ENCODE peak calls at places on chromosomes 3 and 15, in ten cellular contexts. B, Y, P, F, E, W, U, Z, N and G are unnamed samples.

GRCh38 chr3:170226426-170226960 is 4.3 kb downstream of the PRKCI start:
- DNase-seq in B (no peak), U (peak), Y (no peak), F (no peak), Z (no peak), W (peak), E (no peak), N (no peak), P (no peak), G (no peak)

GRCh38 chr15:65583701-65584100 is 27.2 kb downstream of the INTS14 start:
- DNase-seq in F (peak), W (peak), Z (no peak), N (peak), E (no peak), Y (peak), P (no peak), B (no peak), U (peak), G (no peak)

GRCh38 chr3:170180107-170180951 is 1.2 kb downstream of the PHC3 start:
- DNase-seq in Z (no peak), Y (no peak), B (no peak), U (peak), P (no peak), W (peak), E (no peak), N (peak), F (peak), G (no peak)

GRCh38 chr15:82105458-82106205 is 59.8 kb upstream of the MEX3B start:
- DNase-seq in B (no peak), E (no peak), P (peak), Z (no peak), U (peak), N (peak), W (peak), Y (peak), F (no peak), G (no peak)

GRCh38 chr3:49199244-49199899 is 28.0 kb downstream of the KLHDC8B start:
- DNase-seq in W (peak), N (peak), P (peak), F (no peak), Y (peak), U (peak), Z (no peak), E (peak), B (peak), G (no peak)

GRCh38 chr15:45634442-45635190 is at the start of gene SQOR:
- DNase-seq in U (peak), P (peak), B (peak), E (peak), Z (peak), W (peak), Y (peak), F (peak), N (peak), G (no peak)

GRCh38 chr15:57509965-57510364 is 81.7 kb upstream of the MYZAP start:
- DNase-seq in E (no peak), Z (no peak), B (no peak), P (no peak), F (no peak), W (no peak), Y (no peak), U (no peak), N (no peak), G (no peak)

GRCh38 chr3:101962055-101962454 is 112.7 kb downstream of the NFKBIZ start:
- DNase-seq in W (no peak), F (no peak), Y (no peak), U (peak), E (no peak), N (peak), Z (no peak), P (no peak), B (no peak), G (no peak)

GRCh38 chr15:92091155-92091734 is 237.7 kb downstream of the SLCO3A1 start:
- DNase-seq in W (peak), Y (peak), N (peak), Z (no peak), E (peak), P (peak), B (no peak), F (no peak), U (peak), G (no peak)

GRCh38 chr3:101521251-101521701 is 8.3 kb upstream of the SENP7 start:
- DNase-seq in B (no peak), P (no peak), U (no peak), N (no peak), F (peak), W (no peak), Y (no peak), E (no peak), Z (no peak), G (no peak)

GRCh38 chr3:99023590-99024192 is 122.2 kb upstream of the DCBLD2 start:
- DNase-seq in U (peak), W (peak), N (peak), B (no peak), Y (peak), Z (no peak), P (no peak), F (no peak), E (no peak), G (no peak)

GRCh38 chr15:66489179-66489791 is 8.3 kb downstream of the SNAPC5 start:
- DNase-seq in P (no peak), N (no peak), Y (no peak), E (no peak), U (no peak), Z (no peak), F (no peak), B (no peak), W (no peak), G (no peak)

GRCh38 chr3:45123030-45123429 is 23.1 kb downstream of the CDCP1 start:
- DNase-seq in Z (no peak), B (no peak), W (peak), P (no peak), N (no peak), E (no peak), Y (no peak), F (no peak), U (peak), G (peak)

GRCh38 chr3:168249048-168249538 is 153.4 kb upstream of the GOLIM4 start:
- DNase-seq in E (no peak), N (peak), Z (no peak), F (no peak), Y (no peak), U (peak), B (no peak), P (no peak), W (peak), G (no peak)

GRCh38 chr15:89187911-89188514 is 33.4 kb downstream of the RLBP1 start:
- DNase-seq in W (peak), N (no peak), U (peak), B (no peak), F (no peak), Y (no peak), E (peak), Z (no peak), P (no peak), G (no peak)

GRCh38 chr15:85752591-85752990 is 42.1 kb downstream of the KLHL25 start:
- DNase-seq in P (peak), E (no peak), Z (no peak), U (no peak), Y (peak), B (peak), W (no peak), F (no peak), N (no peak), G (no peak)

GRCh38 chr15:64354683-64355558 is 1.1 kb downstream of the CSNK1G1 start:
- DNase-seq in F (no peak), E (peak), W (peak), B (no peak), Y (no peak), U (no peak), P (no peak), N (no peak), Z (no peak), G (peak)

GRCh38 chr15:80162059-80162554 is 9.3 kb downstream of the FAH start:
- DNase-seq in Z (no peak), U (peak), W (no peak), Y (no peak), F (no peak), B (no peak), N (no peak), E (no peak), P (no peak), G (no peak)

GRCh38 chr3:32105291-32106131 is 909 bp upstream of the GPD1L start:
- DNase-seq in P (no peak), F (no peak), U (peak), Z (no peak), N (no peak), Y (no peak), W (peak), E (no peak), B (no peak), G (peak)

GRCh38 chr3:115834068-115834467 is 210.8 kb downstream of the GAP43 start:
- DNase-seq in B (no peak), F (no peak), N (peak), W (peak), Z (no peak), P (no peak), U (peak), E (no peak), Y (no peak), G (peak)

GRCh38 chr3:183845090-183845489 is 19.7 kb upstream of the MAP6D1 start:
- DNase-seq in W (no peak), U (no peak), F (no peak), P (no peak), N (no peak), B (no peak), E (no peak), Z (no peak), Y (no peak), G (no peak)

GRCh38 chr15:89379423-89379735 is 44.8 kb upstream of the POLG start:
- DNase-seq in Y (peak), U (no peak), N (no peak), W (no peak), F (no peak), E (no peak), P (no peak), Z (no peak), B (no peak), G (no peak)

GRCh38 chr15:49155834-49156627 is 632 bp upstream of the COPS2 start:
- DNase-seq in W (peak), N (peak), U (peak), F (no peak), P (no peak), Y (peak), E (no peak), Z (no peak), B (no peak), G (no peak)

GRCh38 chr3:16816048-16816780 is 68.5 kb upstream of the PLCL2 start:
- DNase-seq in F (no peak), B (no peak), U (no peak), P (no peak), Z (no peak), E (no peak), W (no peak), Y (no peak), N (no peak), G (no peak)

GRCh38 chr3:72310028-72310987 is 525.4 kb upstream of the PROK2 start:
- DNase-seq in E (no peak), P (no peak), N (peak), F (peak), Z (no peak), B (no peak), W (peak), Y (no peak), U (peak), G (no peak)

GRCh38 chr3:72313308-72313707 is 528.4 kb upstream of the PROK2 start:
- DNase-seq in P (no peak), N (no peak), Y (no peak), W (no peak), F (no peak), U (no peak), B (no peak), E (no peak), Z (no peak), G (no peak)

GRCh38 chr3:72309626-72310025 is 524.7 kb upstream of the PROK2 start:
- DNase-seq in W (no peak), F (no peak), U (no peak), P (no peak), N (no peak), E (no peak), Z (no peak), Y (no peak), B (no peak), G (no peak)

GRCh38 chr3:72311425-72311824 is 526.5 kb upstream of the PROK2 start:
- DNase-seq in Y (no peak), F (no peak), Z (no peak), P (no peak), B (no peak), U (no peak), E (no peak), W (no peak), N (no peak), G (no peak)

GRCh38 chr3:72312339-72312738 is 527.4 kb upstream of the PROK2 start:
- DNase-seq in B (no peak), F (no peak), Y (no peak), U (no peak), P (no peak), Z (no peak), N (no peak), E (no peak), W (peak), G (no peak)
- H3K27ac ChIP-seq in B (no peak), F (no peak), Y (no peak), U (no peak), P (no peak), Z (no peak), N (no peak), E (no peak), W (no peak), G (no peak)

DNA sequence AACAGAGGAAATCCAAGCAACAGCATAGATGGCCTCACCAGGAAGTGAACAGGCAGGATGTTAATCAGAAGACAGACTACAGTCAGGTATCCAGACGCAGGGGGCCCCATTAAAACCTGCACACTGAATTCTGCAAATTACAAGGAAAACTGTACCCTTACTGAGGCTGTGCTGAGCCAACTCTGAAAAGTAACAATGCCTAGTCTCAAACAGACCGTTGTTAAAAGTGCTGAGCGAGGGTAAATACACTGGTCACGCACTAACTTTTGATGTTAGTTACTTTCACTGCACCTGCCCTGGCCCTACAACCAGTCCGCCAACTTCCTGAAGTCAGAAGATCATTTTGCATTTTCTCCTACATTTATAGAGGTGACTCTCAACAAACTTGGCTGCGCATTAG is 1.0 kb downstream of the TAMM41 start:
- DNase-seq in F (peak), N (no peak), Y (no peak), Z (no peak), W (peak), P (no peak), B (no peak), U (no peak), E (no peak), G (no peak)
- H3K27ac ChIP-seq in F (peak), N (peak), Y (no peak), Z (peak), W (peak), P (no peak), B (peak), U (no peak), E (no peak), G (peak)

DNA sequence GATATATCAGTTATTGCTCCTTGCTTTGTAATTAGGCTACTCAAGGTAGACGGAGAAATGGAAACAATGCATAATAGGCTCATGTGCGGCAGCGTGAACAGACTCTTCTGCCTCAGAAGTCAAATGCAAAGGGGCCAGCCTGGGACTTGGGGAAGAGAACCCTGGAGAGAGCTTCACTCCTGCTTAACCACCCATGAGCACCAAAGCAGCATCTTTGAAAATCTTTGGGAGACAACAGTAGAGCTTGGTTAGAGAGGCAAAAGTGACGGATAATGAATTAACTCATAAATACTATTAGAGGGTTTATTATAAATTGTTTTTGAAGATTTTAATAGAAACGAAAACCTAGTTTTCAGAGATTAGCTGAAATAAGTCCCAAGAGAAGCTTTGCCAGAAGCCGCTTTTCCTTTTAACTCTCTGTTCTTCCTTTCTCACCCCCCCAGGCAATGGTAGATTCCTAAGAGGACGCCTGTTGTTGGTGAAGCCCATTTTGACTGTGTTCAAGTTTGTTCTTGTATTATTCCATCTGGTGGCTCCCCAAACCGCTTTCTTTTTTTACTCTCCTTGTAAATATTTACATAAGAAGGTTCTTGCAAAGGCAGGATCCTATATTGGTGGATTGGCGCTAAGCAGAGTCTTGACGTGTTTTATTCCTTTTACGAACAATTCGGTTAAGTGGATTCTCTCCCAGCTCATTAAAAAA is 196.0 kb upstream of the TPRG1 start:
- DNase-seq in E (no peak), P (no peak), F (no peak), U (peak), Z (no peak), W (no peak), Y (peak), N (peak), B (no peak), G (peak)
- H3K27ac ChIP-seq in E (no peak), P (no peak), F (peak), U (no peak), Z (no peak), W (no peak), Y (no peak), N (no peak), B (no peak), G (no peak)

DNA sequence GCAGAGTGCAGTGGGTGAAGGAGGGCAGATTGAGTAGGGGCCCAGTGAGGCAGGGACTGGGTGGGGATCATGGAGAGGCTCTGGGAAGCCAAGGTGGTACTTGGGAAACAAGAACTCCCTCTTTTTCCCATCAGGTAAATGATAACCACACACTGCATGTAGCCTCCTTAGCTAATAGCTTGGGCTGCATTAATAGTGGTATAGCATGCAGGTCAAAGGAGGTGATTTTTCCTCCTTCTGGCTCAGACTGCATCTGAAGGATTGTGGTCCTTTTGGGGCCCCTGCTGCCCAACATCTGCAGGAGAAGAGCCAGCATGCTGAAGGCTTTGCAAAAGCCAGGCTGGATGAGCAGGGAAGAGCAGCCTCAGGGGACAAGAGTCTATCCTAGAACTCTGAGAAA is 45.4 kb downstream of the PPCDC start:
- DNase-seq in Z (no peak), U (no peak), Y (no peak), B (no peak), W (no peak), P (no peak), N (no peak), E (no peak), F (no peak), G (no peak)
- H3K27ac ChIP-seq in Z (no peak), U (no peak), Y (no peak), B (no peak), W (no peak), P (no peak), N (no peak), E (no peak), F (no peak), G (no peak)

GRCh38 chr3:52608337-52608736 is 71.9 kb downstream of the UQCC5 start:
- DNase-seq in U (no peak), Z (no peak), F (no peak), P (no peak), N (no peak), Y (no peak), E (no peak), B (no peak), W (no peak), G (no peak)

GRCh38 chr3:52609316-52609815 is 73.0 kb downstream of the UQCC5 start:
- DNase-seq in Y (no peak), B (no peak), F (no peak), W (peak), E (no peak), P (no peak), N (no peak), Z (no peak), U (peak), G (no peak)

GRCh38 chr3:52606373-52607085 is 70.1 kb downstream of the UQCC5 start:
- DNase-seq in W (peak), U (peak), B (no peak), F (no peak), Z (no peak), N (peak), E (no peak), P (peak), Y (no peak), G (peak)
- H3K27ac ChIP-seq in W (no peak), U (no peak), B (peak), F (no peak), Z (no peak), N (no peak), E (no peak), P (peak), Y (no peak), G (peak)

GRCh38 chr3:71393745-71394144 is 189.8 kb downstream of the FOXP1 start:
- DNase-seq in F (no peak), B (no peak), Y (no peak), Z (no peak), E (no peak), W (no peak), N (no peak), P (no peak), U (no peak), G (no peak)

GRCh38 chr3:71398157-71398836 is 185.2 kb downstream of the FOXP1 start:
- DNase-seq in W (no peak), N (no peak), B (no peak), P (no peak), U (no peak), E (no peak), F (peak), Y (no peak), Z (no peak), G (no peak)

GRCh38 chr3:71397046-71397445 is 186.5 kb downstream of the FOXP1 start:
- DNase-seq in Y (peak), Z (no peak), P (peak), E (no peak), F (no peak), N (no peak), U (peak), W (peak), B (no peak), G (no peak)

GRCh38 chr3:71395470-71395869 is 188.1 kb downstream of the FOXP1 start:
- DNase-seq in U (no peak), P (no peak), F (no peak), E (no peak), N (no peak), B (no peak), Z (no peak), Y (no peak), W (no peak), G (no peak)

DNA sequence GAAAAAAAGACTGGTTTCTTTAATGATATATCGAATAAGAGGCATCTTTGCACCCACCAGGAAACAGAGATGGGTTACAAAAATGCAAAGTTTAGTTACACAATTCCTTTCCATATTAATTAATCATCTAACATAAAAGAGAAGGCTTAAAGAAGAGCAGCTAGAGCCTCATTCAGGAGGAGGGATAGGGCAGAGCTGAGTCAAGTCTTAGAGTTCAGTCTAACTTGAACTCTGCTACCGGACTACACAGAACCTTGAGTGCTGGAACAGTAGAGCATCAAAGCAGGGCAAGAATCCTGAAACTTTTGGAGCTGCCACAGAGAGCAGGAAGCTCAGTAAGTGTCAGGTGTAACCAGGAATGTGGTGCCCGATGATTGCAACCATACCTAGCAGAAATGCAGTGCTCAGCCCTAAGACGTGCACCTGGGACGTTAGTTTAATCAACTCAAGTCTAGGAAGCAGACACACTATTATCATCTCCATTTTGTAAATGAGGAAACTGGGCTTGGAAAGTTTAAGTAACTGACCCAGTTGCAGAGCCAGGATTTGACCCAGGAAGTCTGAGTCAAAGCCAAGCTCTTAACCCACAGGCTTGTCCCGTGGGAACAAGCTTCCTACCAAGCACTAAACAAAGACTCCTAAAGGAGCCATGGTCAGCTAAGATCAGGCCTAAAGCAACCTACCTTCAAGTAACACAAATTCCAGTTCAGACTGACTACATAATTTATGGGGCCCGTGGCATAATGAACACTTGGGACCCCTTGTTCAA is 187.4 kb downstream of the FOXP1 start:
- DNase-seq in B (no peak), U (peak), Y (no peak), W (peak), F (no peak), N (peak), Z (no peak), E (no peak), P (no peak), G (no peak)
- H3K27ac ChIP-seq in B (no peak), U (no peak), Y (peak), W (no peak), F (no peak), N (peak), Z (peak), E (no peak), P (no peak), G (no peak)